ENCODE peak calls at places on chromosomes 3 and 15, in eight cellular contexts. Q is effector memory CD8-positive, alpha-beta T cell; O is natural killer cell; M is NCI-H1417; Z is NCI-H1092; H is HuH-7; P is Karpas-422; E is activated B cell treated with CpG ODN at 0.5 μM for 24 hours. J is an unnamed sample.

GRCh38 chr3:50472958-50473357 is 30.5 kb downstream of the CACNA2D2 start:
- DNase-seq in Q (peak; percentile 74), O (peak; percentile 50), M (no peak), Z (no peak), H (no peak), P (no peak), E (no peak), J (no peak)

GRCh38 chr15:69591905-69592508 is 139.4 kb downstream of the RPLP1 start:
- DNase-seq in Q (no peak), O (no peak), M (peak; percentile 74), Z (peak; percentile 53), H (peak; percentile 58), P (no peak), E (no peak), J (peak; percentile 74)

GRCh38 chr3:27025718-27026117 is 343.5 kb downstream of the NEK10 start:
- DNase-seq in Q (no peak), O (no peak), M (no peak), Z (no peak), H (no peak), P (no peak), E (no peak), J (peak; percentile 40)

GRCh38 chr3:102180291-102180931 is 254.4 kb upstream of the ZPLD1 start:
- DNase-seq in Q (no peak), O (no peak), M (no peak), Z (no peak), H (no peak), P (no peak), E (no peak), J (no peak)

GRCh38 chr3:146165844-146166243 is 4.9 kb upstream of the PLOD2 start:
- DNase-seq in Q (no peak), O (no peak), M (no peak), Z (no peak), H (no peak), P (no peak), E (no peak), J (no peak)

GRCh38 chr15:29106551-29107290 is 162.9 kb downstream of the NSMCE3 start:
- DNase-seq in Q (no peak), O (no peak), M (no peak), Z (no peak), H (no peak), P (no peak), E (no peak), J (no peak)

GRCh38 chr3:10321630-10322354 is 880 bp upstream of the SEC13 start:
- DNase-seq in Q (no peak), O (no peak), M (no peak), Z (no peak), H (no peak), P (no peak), E (no peak), J (no peak)

GRCh38 chr15:63050737-63051700 is 8.5 kb downstream of the TPM1 start:
- DNase-seq in Q (no peak), O (no peak), M (no peak), Z (no peak), H (peak; percentile 52), P (no peak), E (no peak), J (peak; percentile 47)

GRCh38 chr15:90419738-90420487 is 31.9 kb downstream of the IQGAP1 start:
- DNase-seq in Q (no peak), O (no peak), M (no peak), Z (no peak), H (no peak), P (no peak), E (no peak), J (no peak)

GRCh38 chr3:73324203-73325155 is 263.0 kb downstream of the EBLN2 start:
- DNase-seq in Q (no peak), O (no peak), M (peak; percentile 8), Z (peak; percentile 38), H (no peak), P (no peak), E (no peak), J (no peak)

GRCh38 chr3:133915685-133916639 is 20.3 kb upstream of the RAB6B start:
- DNase-seq in Q (no peak), O (no peak), M (no peak), Z (no peak), H (no peak), P (no peak), E (no peak), J (no peak)

GRCh38 chr3:112560330-112560729 is 1.4 kb downstream of the ATG3 start:
- DNase-seq in Q (no peak), O (no peak), M (no peak), Z (no peak), H (no peak), P (no peak), E (no peak), J (no peak)

GRCh38 chr3:71066849-71067261 is 516.7 kb downstream of the FOXP1 start:
- DNase-seq in Q (no peak), O (no peak), M (no peak), Z (no peak), H (no peak), P (peak; percentile 78), E (no peak), J (no peak)

GRCh38 chr3:138019288-138020069 is 9.5 kb downstream of the CLDN18 start:
- DNase-seq in Q (no peak), O (no peak), M (no peak), Z (no peak), H (no peak), P (no peak), E (no peak), J (no peak)